ENCODE peak calls at places on chromosomes 16 and 17, in nine cellular contexts. P is Peyer's patch, U is transverse colon, G is fibroblast of lung, L is body of pancreas, R is A673, D is neural crest cell, N is AG10803, C is ovary. J is an unnamed sample.

GRCh38 chr17:27430882-27431491 is 25.3 kb upstream of the KSR1 start:
- DNase-seq in P (no peak), U (peak), G (peak), L (peak), R (peak), D (peak), N (peak), C (no peak), J (peak)

GRCh38 chr17:55335625-55336024 is 70.9 kb downstream of the HLF start:
- DNase-seq in P (no peak), U (no peak), G (no peak), L (no peak), R (no peak), D (no peak), N (no peak), C (no peak), J (no peak)

GRCh38 chr16:31537362-31537921 is 9.7 kb downstream of the AHSP start:
- DNase-seq in P (no peak), U (no peak), G (no peak), L (peak), R (peak), D (no peak), N (no peak), C (no peak), J (no peak)

GRCh38 chr17:12180644-12181261 is 160.1 kb downstream of the MAP2K4 start:
- DNase-seq in P (no peak), U (peak), G (peak), L (peak), R (peak), D (peak), N (peak), C (peak), J (peak)

GRCh38 chr17:77807051-77807745 is 151.3 kb upstream of the TNRC6C start:
- DNase-seq in P (no peak), U (no peak), G (no peak), L (no peak), R (no peak), D (no peak), N (no peak), C (no peak), J (no peak)

GRCh38 chr16:76396977-76397376 is 119.8 kb downstream of the CNTNAP4 start:
- DNase-seq in P (no peak), U (no peak), G (no peak), L (no peak), R (no peak), D (no peak), N (no peak), C (no peak), J (no peak)

GRCh38 chr16:71254832-71255560 is 24.5 kb upstream of the HYDIN start:
- DNase-seq in P (no peak), U (no peak), G (no peak), L (no peak), R (no peak), D (no peak), N (no peak), C (no peak), J (no peak)

GRCh38 chr17:82215095-82215971 is 2.7 kb upstream of the CCDC57 start:
- DNase-seq in P (no peak), U (no peak), G (no peak), L (no peak), R (peak), D (no peak), N (peak), C (no peak), J (no peak)

GRCh38 chr17:80943346-80944145 is 48.1 kb upstream of the CHMP6 start:
- DNase-seq in P (no peak), U (no peak), G (no peak), L (no peak), R (no peak), D (no peak), N (no peak), C (no peak), J (no peak)

GRCh38 chr17:77501101-77501566 is 360.4 kb downstream of the SEC14L1 start:
- DNase-seq in P (no peak), U (peak), G (no peak), L (no peak), R (no peak), D (no peak), N (no peak), C (no peak), J (no peak)

GRCh38 chr17:45143767-45144198 is 4.5 kb upstream of the HEXIM1 start:
- DNase-seq in P (peak), U (peak), G (peak), L (peak), R (peak), D (no peak), N (peak), C (peak), J (no peak)

GRCh38 chr16:48426244-48427135 is 41.3 kb upstream of the SIAH1 start:
- DNase-seq in P (no peak), U (no peak), G (peak), L (no peak), R (no peak), D (no peak), N (peak), C (no peak), J (no peak)

GRCh38 chr17:48003686-48004120 is 32.8 kb downstream of the CDK5RAP3 start:
- DNase-seq in P (no peak), U (no peak), G (no peak), L (no peak), R (peak), D (no peak), N (no peak), C (no peak), J (no peak)

GRCh38 chr17:2122641-2123302 is 67.9 kb downstream of the HIC1 start:
- DNase-seq in P (no peak), U (peak), G (peak), L (peak), R (peak), D (no peak), N (peak), C (peak), J (peak)
- TF ChIP-seq CTCF in P (no peak), U (no peak), G (peak), L (no peak), R (peak), D (no peak), N (peak), C (no peak), J (peak)

DNA sequence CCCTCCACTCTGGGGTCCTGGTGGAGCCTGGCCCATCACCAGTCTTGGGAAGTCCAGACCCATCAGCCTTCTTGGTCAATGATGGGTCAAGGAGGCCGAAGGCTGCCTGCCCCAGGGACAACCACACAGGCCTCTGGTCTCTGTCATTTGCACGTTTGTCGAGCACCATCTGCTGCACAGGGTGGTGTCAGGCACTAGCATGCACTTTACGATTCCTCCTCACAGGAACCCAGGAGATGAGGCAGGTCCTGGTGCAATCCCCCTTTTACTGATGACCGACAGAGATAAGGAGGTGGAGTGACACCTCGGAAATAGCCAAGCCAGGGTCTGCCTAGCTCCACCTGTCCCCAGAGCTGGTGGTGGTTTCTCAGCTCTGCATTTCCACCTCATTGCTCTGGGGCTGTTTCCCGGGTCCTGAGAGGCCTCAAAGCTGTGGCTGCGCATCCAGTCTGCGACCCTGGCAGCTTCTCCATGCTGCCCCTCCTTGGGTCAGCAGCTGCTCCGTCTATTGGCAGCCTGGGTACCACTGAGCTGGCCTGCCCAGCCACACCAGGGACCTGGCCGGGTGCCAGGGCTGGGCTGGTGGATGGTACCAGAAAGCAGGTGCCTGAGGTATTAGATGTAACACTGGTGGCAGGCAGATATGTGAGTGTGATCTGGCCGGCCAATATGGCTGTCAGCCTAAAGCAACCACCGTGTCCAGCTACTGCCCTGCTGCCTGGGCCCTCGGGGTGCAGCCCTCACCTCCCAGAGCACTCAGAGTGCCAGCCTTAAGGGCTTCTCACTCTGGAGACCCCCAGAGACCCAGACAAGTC is 10.0 kb downstream of the MMP15 start:
- DNase-seq in P (no peak), U (no peak), G (no peak), L (no peak), R (no peak), D (no peak), N (no peak), C (no peak), J (no peak)
- TF ChIP-seq CTCF in P (no peak), U (no peak), G (no peak), L (no peak), R (no peak), D (no peak), N (no peak), C (no peak), J (no peak)

GRCh38 chr16:68093816-68094613 is 8.8 kb downstream of the NFATC3 start:
- DNase-seq in P (no peak), U (no peak), G (peak), L (no peak), R (peak), D (no peak), N (peak), C (no peak), J (no peak)
- TF ChIP-seq CTCF in P (peak), U (peak), G (peak), L (no peak), R (peak), D (peak), N (peak), C (no peak), J (peak)

DNA sequence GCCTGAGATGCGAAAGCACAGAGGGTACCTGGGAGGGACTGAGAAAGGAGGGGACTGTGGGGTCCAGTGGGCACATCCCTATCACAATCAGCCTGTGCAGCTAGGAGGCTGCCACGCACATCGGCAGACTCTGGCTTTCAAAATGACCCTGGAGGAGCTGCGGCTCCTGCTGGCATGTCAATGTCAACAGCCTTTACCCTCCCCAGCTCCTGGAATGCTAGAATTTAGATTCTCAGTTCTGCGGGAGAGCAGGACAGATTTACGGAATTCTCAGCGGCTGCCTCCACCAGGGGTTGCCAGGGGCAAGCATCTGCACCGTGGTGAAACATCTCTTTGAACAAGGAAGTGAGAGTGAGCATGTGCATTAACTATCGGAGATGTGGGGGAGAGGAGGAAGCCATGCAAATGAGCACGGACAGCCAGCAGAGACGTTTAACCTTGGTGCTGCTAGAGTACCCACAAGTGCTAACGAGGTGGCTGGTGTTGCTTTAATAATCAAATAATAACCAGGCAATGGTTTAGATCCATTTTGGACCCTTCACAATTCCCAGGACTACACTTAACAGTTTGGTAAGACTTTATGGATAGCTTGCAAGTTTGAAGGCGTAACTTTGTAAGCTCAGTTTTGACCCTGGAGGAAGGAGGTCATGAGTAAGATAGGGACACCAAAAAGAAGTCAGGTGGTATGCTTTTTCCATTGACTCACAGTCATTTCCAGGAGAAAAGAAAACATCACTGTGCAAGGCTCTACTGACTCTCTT is 54.1 kb downstream of the XYLT1 start:
- DNase-seq in P (peak), U (peak), G (peak), L (peak), R (no peak), D (peak), N (peak), C (no peak), J (no peak)
- TF ChIP-seq CTCF in P (peak), U (no peak), G (no peak), L (no peak), R (no peak), D (peak), N (peak), C (no peak), J (no peak)

GRCh38 chr16:11302977-11303376 is 21.8 kb upstream of the PRM1 start:
- DNase-seq in P (no peak), U (no peak), G (no peak), L (no peak), R (no peak), D (no peak), N (no peak), C (no peak), J (no peak)
- TF ChIP-seq CTCF in P (no peak), U (no peak), G (no peak), L (no peak), R (no peak), D (no peak), N (no peak), C (no peak), J (no peak)

DNA sequence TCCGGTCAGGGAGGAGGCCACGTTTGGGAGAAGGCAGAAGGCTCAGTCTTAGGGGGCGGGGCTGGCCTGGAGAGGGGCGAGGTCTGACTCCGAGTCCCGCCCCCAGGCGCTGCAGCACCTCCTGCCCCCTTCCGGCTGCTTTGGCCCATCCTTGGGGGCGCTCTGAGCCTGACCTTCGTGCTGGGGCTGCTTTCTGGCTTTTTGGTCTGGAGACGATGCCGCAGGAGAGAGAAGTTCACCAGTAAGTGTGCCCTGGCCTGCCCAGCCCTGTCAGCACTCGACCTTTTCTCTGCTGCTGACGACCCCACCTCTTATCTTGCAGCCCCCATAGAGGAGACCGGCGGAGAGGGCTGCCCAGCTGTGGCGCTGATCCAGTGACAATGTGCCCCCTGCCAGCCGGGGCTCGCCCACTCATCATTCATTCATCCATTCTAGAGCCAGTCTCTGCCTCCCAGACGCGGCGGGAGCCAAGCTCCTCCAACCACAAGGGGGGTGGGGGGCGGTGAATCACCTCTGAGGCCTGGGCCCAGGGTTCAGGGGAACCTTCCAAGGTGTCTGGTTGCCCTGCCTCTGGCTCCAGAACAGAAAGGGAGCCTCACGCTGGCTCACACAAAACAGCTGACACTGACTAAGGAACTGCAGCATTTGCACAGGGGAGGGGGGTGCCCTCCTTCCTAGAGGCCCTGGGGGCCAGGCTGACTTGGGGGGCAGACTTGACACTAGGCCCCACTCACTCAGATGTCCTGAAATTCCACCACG is 1.5 kb downstream of the TNFRSF12A start:
- DNase-seq in P (peak), U (peak), G (peak), L (peak), R (peak), D (peak), N (peak), C (peak), J (no peak)
- TF ChIP-seq CTCF in P (peak), U (peak), G (peak), L (no peak), R (peak), D (peak), N (peak), C (no peak), J (peak)